ENCODE peak calls at places on chromosome 17, in seven cellular contexts. Y is psoas muscle, L is mammary epithelial cell, U is transverse colon, J is DND-41, A is heart left ventricle, P is adipocyte. B is an unnamed sample. For H3K4me1, H3K9me3 and H3K36me3, the result is how much of the 10 kb centered on the place peaks cover.

GRCh38 chr17:79521225-79521624 is 89.6 kb downstream of the RBFOX3 start:
- DNase-seq in P (no peak), Y (no peak), J (no peak), A (no peak), L (no peak), U (no peak), B (no peak)

GRCh38 chr17:38465420-38466345 is 37.4 kb downstream of the ARHGAP23 start:
- DNase-seq in Y (peak), A (peak), L (peak), P (peak), U (peak), J (no peak), B (no peak)

GRCh38 chr17:55005520-55005919 is 37.0 kb downstream of the STXBP4 start:
- DNase-seq in L (peak), P (no peak), Y (no peak), A (no peak), U (no peak), J (peak), B (no peak)

GRCh38 chr17:13076905-13077304 is 59.1 kb upstream of the ELAC2 start:
- DNase-seq in Y (no peak), P (no peak), L (no peak), J (no peak), A (no peak), U (no peak), B (no peak)

GRCh38 chr17:61401280-61402072 is 1.8 kb downstream of the TBX2 start:
- DNase-seq in J (no peak), U (no peak), A (no peak), L (no peak), Y (no peak), P (peak), B (no peak)

GRCh38 chr17:8192070-8192815 is 2.3 kb upstream of the BORCS6 start:
- DNase-seq in U (peak), A (peak), P (peak), Y (peak), L (peak), J (peak), B (peak)

GRCh38 chr17:47203984-47204721 is 5.0 kb upstream of the MYL4 start:
- DNase-seq in U (no peak), J (peak), L (peak), A (no peak), P (no peak), Y (no peak), B (peak)

GRCh38 chr17:28145348-28145747 is 102.9 kb downstream of the NLK start:
- DNase-seq in L (no peak), A (no peak), J (no peak), Y (no peak), U (no peak), P (peak), B (no peak)

GRCh38 chr17:17035920-17036319 is 6.3 kb upstream of the MPRIP start:
- DNase-seq in P (no peak), A (no peak), J (no peak), U (no peak), Y (peak), L (no peak), B (no peak)

GRCh38 chr17:19370493-19370960 is 7.8 kb upstream of the MAPK7 start:
- DNase-seq in A (peak), J (no peak), P (no peak), L (no peak), U (no peak), Y (peak), B (peak)

GRCh38 chr17:62637809-62638208 is 10.3 kb downstream of the MRC2 start:
- DNase-seq in L (no peak), Y (no peak), U (no peak), A (no peak), J (no peak), P (no peak), B (no peak)

GRCh38 chr17:27481327-27481726 is 25.1 kb downstream of the KSR1 start:
- DNase-seq in J (peak), P (no peak), U (no peak), A (no peak), L (no peak), Y (no peak), B (peak)

GRCh38 chr17:2125013-2125535 is 70.2 kb downstream of the HIC1 start:
- DNase-seq in Y (no peak), P (no peak), L (no peak), U (no peak), A (no peak), J (no peak), B (no peak)

GRCh38 chr17:30113213-30113612 is 3.4 kb upstream of the NSRP1 start:
- DNase-seq in Y (no peak), J (no peak), L (peak), A (no peak), U (peak), P (no peak), B (no peak)

GRCh38 chr17:48024149-48025039 is 13.2 kb downstream of the COPZ2 start:
- DNase-seq in L (peak), Y (peak), U (peak), J (no peak), A (peak), P (peak), B (peak)

GRCh38 chr17:9928601-9929341 is 23.7 kb upstream of the RCVRN start:
- DNase-seq in A (no peak), P (peak), J (no peak), L (no peak), Y (no peak), U (no peak), B (no peak)

GRCh38 chr17:30172560-30172959 is 55.9 kb downstream of the NSRP1 start:
- DNase-seq in Y (no peak), P (no peak), J (no peak), L (no peak), U (no peak), A (no peak), B (no peak)

GRCh38 chr17:61249649-61250301 is 149.9 kb upstream of the TBX2 start:
- DNase-seq in J (no peak), A (no peak), P (no peak), U (no peak), L (no peak), Y (no peak), B (no peak)

GRCh38 chr17:73302189-73302588 is 9.6 kb downstream of the CDC42EP4 start:
- DNase-seq in L (no peak), J (no peak), U (no peak), Y (no peak), A (no peak), P (no peak), B (no peak)

GRCh38 chr17:69170377-69170776 is 28.7 kb upstream of the ABCA6 start:
- DNase-seq in U (no peak), Y (no peak), J (no peak), P (no peak), L (no peak), A (no peak), B (no peak)

GRCh38 chr17:5759501-5759925 is 175.2 kb upstream of the NLRP1 start:
- DNase-seq in U (no peak), P (no peak), L (peak), Y (no peak), J (peak), A (no peak), B (no peak)

GRCh38 chr17:28189667-28190066 is 129.3 kb upstream of the TMEM97 start:
- DNase-seq in Y (no peak), U (no peak), J (no peak), A (no peak), P (no peak), L (no peak), B (no peak)

DNA sequence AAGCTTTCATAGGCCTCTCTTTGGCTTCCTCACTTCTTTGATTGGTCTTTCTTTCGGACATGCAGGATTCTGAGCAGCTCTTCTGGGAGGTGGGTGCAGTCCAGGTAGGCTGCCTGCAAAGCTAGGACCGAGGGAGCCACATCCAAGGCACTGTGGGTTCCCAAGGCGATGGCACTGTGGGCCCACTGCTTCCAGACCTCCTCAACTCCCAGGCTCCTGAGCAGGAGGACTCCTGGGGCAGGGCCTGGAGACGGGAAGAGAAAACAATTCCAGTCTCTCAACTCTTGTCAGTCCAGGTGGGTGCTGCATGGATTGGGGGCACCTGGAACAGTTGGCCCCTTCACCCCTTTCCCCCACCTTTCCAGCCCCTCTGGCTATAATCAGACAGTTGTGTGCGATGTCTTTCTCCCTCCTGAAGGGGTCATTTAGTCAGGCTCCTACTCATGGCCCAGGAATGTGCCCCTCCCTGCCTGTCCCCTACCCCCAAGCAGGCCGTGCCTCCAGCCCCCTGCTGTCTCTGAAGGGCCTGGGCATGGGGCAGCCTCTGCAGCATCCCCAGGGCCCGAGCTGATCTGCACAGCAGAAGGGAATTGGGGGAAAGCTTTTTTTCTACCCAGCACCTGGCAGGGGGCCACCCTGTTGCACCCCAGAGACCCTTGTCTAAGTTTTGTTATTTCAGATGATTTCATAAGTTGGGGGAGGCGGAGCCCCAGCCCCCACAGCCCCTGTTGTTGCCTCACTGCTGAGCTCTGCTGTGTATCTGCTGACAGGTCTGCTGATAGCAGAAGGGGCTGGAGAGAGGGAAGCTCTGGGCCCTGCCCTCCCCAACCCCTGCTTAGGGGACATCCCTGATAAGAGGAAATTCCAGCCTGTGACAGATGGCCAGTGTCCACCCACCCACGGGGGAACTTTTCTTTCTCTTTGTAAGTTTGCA is 330.3 kb downstream of the SEC14L1 start:
- DNase-seq in U (no peak), J (no peak), L (no peak), A (peak), P (peak), Y (peak), B (no peak)
- H3K4me1 ChIP-seq in U (half or more), J (half or more), L (half or more), A (half or more), P (half or more), Y (under half), B (half or more)

GRCh38 chr17:11282586-11282985 is 41.6 kb downstream of the SHISA6 start:
- DNase-seq in A (no peak), Y (no peak), J (no peak), L (no peak), P (no peak), U (no peak), B (no peak)
- H3K9me3 ChIP-seq in A (under half), Y (under half), J (under half), L (under half), P (under half), U (under half), B (under half)

GRCh38 chr17:58661499-58661898 is 30.3 kb downstream of the TEX14 start:
- DNase-seq in J (no peak), L (no peak), A (no peak), Y (no peak), P (no peak), U (no peak), B (no peak)

GRCh38 chr17:58665946-58666857 is 25.6 kb downstream of the TEX14 start:
- DNase-seq in U (no peak), Y (no peak), P (no peak), A (no peak), L (no peak), J (no peak), B (no peak)

GRCh38 chr17:58658804-58659713 is 32.8 kb downstream of the TEX14 start:
- DNase-seq in U (peak), Y (peak), J (no peak), A (peak), L (peak), P (peak), B (peak)

GRCh38 chr17:58660621-58661020 is 31.2 kb downstream of the TEX14 start:
- DNase-seq in Y (no peak), U (no peak), J (no peak), P (no peak), A (no peak), L (no peak), B (no peak)
- H3K36me3 ChIP-seq in Y (under half), U (under half), J (under half), P (under half), A (under half), L (under half), B (under half)

DNA sequence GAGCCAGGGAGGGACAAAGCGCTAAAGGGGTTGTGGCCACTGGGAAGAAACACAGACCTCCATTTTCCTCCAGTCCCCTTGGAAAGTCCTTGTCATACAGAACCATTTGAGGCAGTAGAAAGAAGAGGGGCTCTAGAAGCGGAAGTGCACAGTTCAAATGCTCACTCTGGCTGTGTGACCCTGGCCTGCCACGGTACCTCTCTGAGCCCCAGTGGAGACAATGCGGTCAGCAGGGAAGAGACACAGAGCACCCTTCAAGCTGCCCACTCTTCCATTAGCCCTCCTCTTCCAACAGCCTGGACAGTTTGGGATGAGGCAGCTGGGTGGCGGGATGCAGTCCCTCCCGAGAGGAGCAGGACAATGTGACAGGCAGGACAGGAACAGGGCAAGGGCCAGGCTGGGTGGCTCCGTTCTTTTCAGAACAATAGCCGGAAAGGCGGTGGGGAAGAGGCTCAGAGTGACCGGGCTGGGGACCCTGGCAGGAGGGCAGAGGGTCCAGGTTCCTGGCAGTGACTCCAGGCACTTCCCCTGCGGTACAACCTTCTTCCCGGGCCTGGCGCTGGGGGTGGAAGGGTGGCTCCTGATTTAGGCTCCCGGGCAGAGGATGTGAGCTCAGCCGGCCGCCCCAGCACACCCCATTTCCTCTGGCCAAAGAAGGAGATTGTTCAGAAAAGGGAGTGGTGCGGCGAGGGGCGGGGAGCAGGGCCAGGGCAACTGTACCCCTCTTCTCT is 5.6 kb downstream of the CASKIN2 start:
- DNase-seq in Y (no peak), U (no peak), L (no peak), A (peak), P (no peak), J (no peak), B (no peak)
- H3K4me1 ChIP-seq in Y (half or more), U (under half), L (under half), A (half or more), P (under half), J (under half), B (under half)

GRCh38 chr17:70254735-70255460 is 85.6 kb downstream of the KCNJ2 start:
- DNase-seq in Y (no peak), U (no peak), J (no peak), A (no peak), P (no peak), L (peak), B (no peak)

GRCh38 chr17:70258465-70258864 is 89.1 kb downstream of the KCNJ2 start:
- DNase-seq in J (no peak), P (no peak), U (peak), L (no peak), Y (no peak), A (no peak), B (no peak)

GRCh38 chr17:70256751-70257150 is 87.4 kb downstream of the KCNJ2 start:
- DNase-seq in Y (no peak), P (no peak), U (no peak), J (no peak), L (no peak), A (no peak), B (no peak)

GRCh38 chr17:70261170-70261569 is 91.8 kb downstream of the KCNJ2 start:
- DNase-seq in P (no peak), A (no peak), U (no peak), Y (no peak), L (no peak), J (no peak), B (no peak)

DNA sequence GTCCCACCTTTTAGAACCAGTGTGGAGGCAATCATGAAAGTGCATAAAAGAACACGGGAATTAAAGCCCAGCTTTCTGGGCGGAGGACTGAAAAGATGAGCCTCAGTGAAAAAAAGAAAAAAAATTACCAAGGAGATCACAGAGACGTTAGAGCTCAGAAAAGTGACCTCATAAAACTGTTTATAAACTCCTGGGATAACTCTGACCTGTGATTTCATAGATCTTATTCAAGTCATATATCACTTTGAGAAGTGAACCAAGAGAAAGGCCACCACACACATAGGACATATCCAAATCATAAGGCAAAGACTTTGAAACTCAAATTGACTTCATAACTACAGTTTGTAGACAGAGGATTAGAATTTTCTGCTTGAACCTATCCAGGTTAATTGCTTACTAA is 90.1 kb downstream of the KCNJ2 start:
- DNase-seq in P (no peak), Y (no peak), U (no peak), L (no peak), A (no peak), J (no peak), B (no peak)
- H3K9me3 ChIP-seq in P (under half), Y (under half), U (under half), L (under half), A (under half), J (under half), B (under half)

DNA sequence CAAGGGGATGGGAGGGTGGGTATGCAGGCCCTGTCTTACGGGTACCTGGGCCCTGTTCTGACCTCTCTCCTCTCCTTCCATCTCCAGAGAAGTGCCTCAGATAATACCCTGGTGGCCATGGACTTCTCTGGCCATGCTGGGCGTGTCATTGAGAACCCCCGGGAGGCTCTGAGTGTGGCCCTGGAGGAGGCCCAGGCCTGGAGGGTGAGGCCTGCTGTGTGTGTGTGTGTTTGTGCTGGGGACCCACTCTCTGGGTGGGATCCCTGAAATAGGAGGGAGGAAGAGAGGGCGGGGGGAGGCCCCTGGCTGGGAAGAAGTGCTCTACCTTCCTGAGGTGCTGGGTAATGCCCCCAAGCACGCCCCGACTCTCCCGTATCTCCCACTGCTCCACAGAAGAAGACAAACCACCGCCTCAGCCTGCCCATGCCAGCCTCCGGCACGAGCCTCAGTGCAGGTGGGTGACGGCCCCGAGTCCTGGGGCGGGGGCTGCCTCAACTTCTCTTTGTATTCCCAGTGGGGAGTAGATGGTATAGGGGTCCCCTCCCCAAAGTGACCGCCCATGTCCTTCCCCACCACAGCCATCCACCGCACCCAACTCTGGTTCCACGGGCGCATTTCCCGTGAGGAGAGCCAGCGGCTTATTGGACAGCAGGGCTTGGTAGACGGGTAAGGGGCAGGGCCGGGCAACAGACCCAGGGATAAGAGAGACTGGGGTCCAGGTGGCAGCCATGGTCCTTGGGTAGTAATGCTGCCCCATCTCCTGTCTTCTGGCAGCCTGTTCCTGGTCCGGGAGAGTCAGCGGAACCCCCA is 7.8 kb downstream of the GRB7 start:
- DNase-seq in L (no peak), U (no peak), J (no peak), A (no peak), Y (peak), P (no peak), B (no peak)
- H3K36me3 ChIP-seq in L (under half), U (under half), J (under half), A (under half), Y (under half), P (under half), B (under half)

GRCh38 chr17:77433385-77434135 is 292.8 kb downstream of the SEC14L1 start:
- DNase-seq in P (peak), A (peak), J (no peak), U (no peak), Y (no peak), L (no peak), B (peak)

GRCh38 chr17:77432034-77432554 is 291.3 kb downstream of the SEC14L1 start:
- DNase-seq in J (no peak), L (no peak), U (no peak), P (no peak), Y (no peak), A (no peak), B (no peak)

GRCh38 chr17:77429985-77430752 is 289.4 kb downstream of the SEC14L1 start:
- DNase-seq in A (peak), U (peak), P (peak), J (peak), Y (peak), L (peak), B (peak)

GRCh38 chr17:77434136-77435114 is 293.7 kb downstream of the SEC14L1 start:
- DNase-seq in P (no peak), Y (no peak), J (no peak), A (no peak), U (no peak), L (no peak), B (peak)

DNA sequence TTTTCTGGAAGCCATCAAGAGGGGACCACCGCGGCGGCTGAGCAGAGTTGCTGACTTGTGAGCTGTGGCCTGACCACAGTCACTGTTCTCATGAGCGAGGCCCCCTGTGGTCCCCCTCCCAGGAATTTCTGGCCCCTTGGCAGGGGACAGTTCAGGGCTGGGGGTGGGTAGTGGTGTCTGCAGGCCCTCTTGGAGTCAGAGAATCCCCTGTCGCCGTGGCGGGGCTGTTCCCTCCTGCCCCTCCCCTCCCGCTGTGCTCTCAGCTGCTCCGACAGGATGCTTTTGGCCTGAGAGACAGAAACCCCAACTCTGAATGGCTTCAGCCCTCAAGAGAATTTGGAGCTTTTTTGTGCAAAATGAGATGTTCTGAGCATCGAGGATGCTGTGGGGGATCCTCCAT is 292.0 kb downstream of the SEC14L1 start:
- DNase-seq in J (no peak), U (no peak), L (no peak), A (no peak), Y (no peak), P (no peak), B (no peak)
- H3K4me1 ChIP-seq in J (half or more), U (half or more), L (under half), A (half or more), Y (half or more), P (half or more), B (half or more)

GRCh38 chr17:66091440-66092080 is 100.4 kb downstream of the CEP112 start:
- DNase-seq in Y (no peak), U (no peak), A (no peak), P (no peak), L (no peak), J (no peak), B (no peak)
- H3K9me3 ChIP-seq in Y (under half), U (under half), A (under half), P (under half), L (under half), J (under half), B (under half)